ENCODE peak calls at places on chromosome 15, in eight cellular contexts. F, R, X, T, A, K, D and Y are unnamed samples.

GRCh38 chr15:52695146-52695545 is 16.0 kb upstream of the ATOSA start:
- DNase-seq in F (no peak), R (no peak), X (no peak), T (no peak), A (no peak), K (no peak), D (no peak), Y (no peak)

GRCh38 chr15:98754283-98755022 is 106.1 kb downstream of the IGF1R start:
- DNase-seq in F (no peak), R (no peak), X (no peak), T (no peak), A (no peak), K (no peak), D (no peak), Y (no peak)

GRCh38 chr15:74318376-74319137 is 48.9 kb downstream of the CYP11A1 start:
- DNase-seq in F (no peak), R (no peak), X (no peak), T (no peak), A (no peak), K (no peak), D (no peak), Y (no peak)

GRCh38 chr15:59232476-59232875 is 25.8 kb downstream of the LDHAL6B start:
- DNase-seq in F (no peak), R (no peak), X (no peak), T (no peak), A (no peak), K (no peak), D (peak; percentile 42), Y (no peak)

GRCh38 chr15:73792429-73792828 is 39.3 kb upstream of the INSYN1 start:
- DNase-seq in F (no peak), R (no peak), X (no peak), T (no peak), A (no peak), K (no peak), D (no peak), Y (no peak)

GRCh38 chr15:75815811-75816719 is 27.2 kb upstream of the UBE2Q2 start:
- DNase-seq in F (no peak), R (no peak), X (no peak), T (no peak), A (no peak), K (no peak), D (no peak), Y (no peak)

GRCh38 chr15:101359365-101359947 is 64.4 kb upstream of the SNRPA1 start:
- DNase-seq in F (no peak), R (no peak), X (no peak), T (no peak), A (no peak), K (no peak), D (no peak), Y (no peak)

GRCh38 chr15:70055601-70056051 is 42.1 kb downstream of the TLE3 start:
- DNase-seq in F (no peak), R (no peak), X (no peak), T (no peak), A (no peak), K (peak; percentile 59), D (no peak), Y (no peak)

GRCh38 chr15:48191574-48192225 is at the start of gene CTXN2:
- DNase-seq in F (no peak), R (no peak), X (no peak), T (no peak), A (peak; percentile 7), K (no peak), D (no peak), Y (no peak)

GRCh38 chr15:99248000-99248727 is 1.2 kb downstream of the TTC23 start:
- DNase-seq in F (no peak), R (no peak), X (no peak), T (no peak), A (no peak), K (no peak), D (no peak), Y (no peak)

GRCh38 chr15:51121118-51121517 is 26.4 kb upstream of the TNFAIP8L3 start:
- DNase-seq in F (no peak), R (peak; percentile 82), X (no peak), T (no peak), A (no peak), K (no peak), D (no peak), Y (no peak)

GRCh38 chr15:52912172-52912571 is 122.0 kb upstream of the ONECUT1 start:
- DNase-seq in F (no peak), R (no peak), X (no peak), T (no peak), A (no peak), K (no peak), D (no peak), Y (no peak)

GRCh38 chr15:90143176-90143655 is 40.9 kb upstream of the IDH2 start:
- DNase-seq in F (no peak), R (peak; percentile 57), X (peak; percentile 82), T (peak; percentile 89), A (peak; percentile 85), K (peak; percentile 89), D (no peak), Y (peak; percentile 81)

GRCh38 chr15:49286649-49287394 is 116.8 kb downstream of the GALK2 start:
- DNase-seq in F (no peak), R (no peak), X (no peak), T (no peak), A (no peak), K (no peak), D (no peak), Y (no peak)

DNA sequence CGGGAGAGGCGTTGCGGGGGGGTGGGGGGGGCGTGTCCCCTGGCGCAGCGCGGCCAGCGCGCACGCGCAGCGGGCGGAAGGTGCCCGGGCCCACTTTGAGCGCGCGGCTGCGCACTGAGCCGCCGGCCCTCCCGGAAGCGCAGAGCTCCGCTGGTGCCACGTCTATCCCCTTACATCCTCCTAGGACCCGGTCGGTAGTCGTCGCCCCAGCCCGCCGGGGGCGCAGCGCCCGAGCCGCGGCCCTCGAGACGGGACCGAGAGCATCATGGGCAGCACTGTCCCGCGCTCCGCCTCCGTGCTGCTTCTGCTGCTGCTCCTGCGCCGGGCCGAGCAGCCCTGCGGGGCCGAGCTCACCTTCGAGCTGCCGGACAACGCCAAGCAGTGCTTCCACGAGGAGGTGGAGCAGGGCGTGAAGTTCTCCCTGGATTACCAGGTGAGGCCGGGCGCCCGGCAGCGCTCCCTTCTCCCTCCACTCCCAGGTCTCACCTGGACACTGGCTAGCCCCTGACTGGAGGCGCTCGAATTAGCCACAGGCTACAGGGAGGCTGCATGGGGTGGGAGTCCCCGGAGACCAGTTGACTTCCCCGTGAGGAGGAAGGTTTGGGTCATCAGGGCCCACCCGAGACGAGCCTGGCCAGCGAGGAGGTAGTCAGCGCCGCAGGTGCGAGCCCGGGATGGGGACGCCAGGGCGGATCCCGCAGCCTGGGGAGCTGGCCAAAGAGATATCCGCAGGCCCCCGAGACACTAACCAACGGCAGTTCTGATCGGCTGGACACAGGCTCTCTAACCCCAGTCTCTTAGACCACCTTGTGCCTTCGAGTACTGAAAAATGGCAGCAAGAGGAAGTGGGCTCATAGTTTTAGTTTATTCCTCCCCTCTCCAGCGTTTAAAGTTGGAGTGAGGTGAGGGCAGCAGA is at the start of gene TMED3:
- DNase-seq in F (peak; percentile 45), R (peak; percentile 73), X (peak; percentile 75), T (peak; percentile 77), A (peak; percentile 79), K (peak; percentile 93), D (peak; percentile 37), Y (peak; percentile 41)
- TF ChIP-seq POLR2A in F (peak; percentile 94), R (no peak), X (no peak), T (no peak), A (no peak), K (no peak), D (no peak), Y (no peak)

GRCh38 chr15:25797511-25798206 is 65.5 kb downstream of the ATP10A start:
- DNase-seq in F (no peak), R (no peak), X (no peak), T (no peak), A (no peak), K (no peak), D (peak; percentile 90), Y (no peak)
- TF ChIP-seq POLR2AphosphoS5 in F (no peak), R (no peak), X (no peak), T (no peak), A (no peak), K (no peak), D (no peak), Y (no peak)

DNA sequence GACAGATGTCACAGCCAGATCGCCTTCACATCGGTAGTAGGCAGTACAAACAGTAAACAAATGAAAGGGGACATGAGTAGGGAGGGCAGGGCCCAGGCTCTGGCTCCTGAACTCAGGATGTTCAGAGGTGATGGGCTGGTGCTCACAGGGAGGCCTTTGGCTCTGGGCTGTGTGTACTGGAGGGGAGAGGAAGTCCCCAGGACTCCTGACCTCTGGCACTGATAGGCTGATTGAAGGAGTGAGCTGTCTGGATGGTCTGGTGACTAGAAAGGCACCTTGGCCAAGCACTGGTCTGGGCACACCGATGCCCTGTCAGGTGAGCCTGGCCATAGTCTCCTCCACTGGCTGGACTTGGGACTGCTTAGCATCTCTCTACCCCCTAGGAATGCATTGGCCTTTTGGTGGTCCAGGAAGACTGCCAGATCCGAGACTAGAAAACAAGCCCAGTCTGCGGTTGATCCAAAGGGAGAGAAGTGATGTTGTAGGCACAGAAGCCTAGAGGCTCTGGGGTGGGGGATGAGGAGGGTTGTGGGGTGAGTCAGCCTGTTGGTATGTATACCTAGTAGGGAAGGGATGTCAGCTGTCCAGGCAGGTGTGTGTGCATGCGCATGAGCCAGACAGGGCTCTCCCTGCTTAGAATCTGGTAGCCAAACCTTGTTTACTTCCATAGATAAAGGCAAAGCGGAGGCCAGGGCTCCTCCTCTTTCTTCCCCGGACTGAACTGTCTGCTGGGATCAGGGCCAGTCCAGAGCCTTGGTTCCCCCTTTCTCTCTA is 1.9 kb downstream of the SPINT1 start:
- DNase-seq in F (no peak), R (no peak), X (no peak), T (peak; percentile 90), A (peak; percentile 87), K (peak; percentile 39), D (no peak), Y (peak; percentile 85)
- H3K4me3 ChIP-seq in F (peak overlapping the region; percentile 45), R (peak overlapping the region; percentile 79), X (peak overlapping the region; percentile 41), T (peak overlapping the region; percentile 61), A (no peak overlapping the region), K (no peak overlapping the region), D (no peak overlapping the region), Y (peak overlapping the region; percentile 68)

GRCh38 chr15:34655198-34655770 is 71.8 kb upstream of the GOLGA8B start:
- DNase-seq in F (no peak), R (no peak), X (no peak), T (no peak), A (no peak), K (no peak), D (no peak), Y (no peak)

GRCh38 chr15:34651962-34652725 is 68.7 kb upstream of the GOLGA8B start:
- DNase-seq in F (no peak), R (no peak), X (no peak), T (no peak), A (no peak), K (no peak), D (no peak), Y (no peak)

GRCh38 chr15:34650177-34650576 is 66.7 kb upstream of the GOLGA8B start:
- DNase-seq in F (no peak), R (no peak), X (no peak), T (no peak), A (no peak), K (no peak), D (no peak), Y (no peak)

GRCh38 chr15:34654625-34655024 is 71.2 kb upstream of the GOLGA8B start:
- DNase-seq in F (no peak), R (no peak), X (no peak), T (no peak), A (no peak), K (no peak), D (no peak), Y (no peak)

DNA sequence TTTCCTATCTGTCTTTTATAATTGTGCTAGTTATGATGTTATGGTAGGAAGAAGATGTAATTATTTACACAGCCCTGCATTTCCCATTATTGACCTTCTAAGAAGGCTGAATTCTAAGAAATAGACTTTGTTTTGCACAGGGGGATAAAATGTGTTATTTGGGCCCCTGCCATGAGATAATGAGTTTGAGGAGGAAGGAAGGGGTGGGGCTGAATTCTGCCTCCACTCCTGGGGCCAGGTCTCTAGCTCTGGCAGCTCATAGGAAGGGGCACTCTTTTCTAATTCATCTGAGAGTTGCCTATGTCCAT is 69.2 kb upstream of the GOLGA8B start:
- DNase-seq in F (no peak), R (no peak), X (no peak), T (no peak), A (no peak), K (no peak), D (no peak), Y (no peak)
- TF ChIP-seq POLR2A in F (no peak), R (no peak), X (no peak), T (no peak), A (no peak), K (no peak), D (no peak), Y (no peak)